ENCODE peak calls at places on chromosome 13, in four cellular contexts. U is ovary, D is cardiac fibroblast, P is astrocyte of the spinal cord. O is an unnamed sample.

GRCh38 chr13:23531446-23531845 is 38.8 kb upstream of the TNFRSF19 start:
- DNase-seq in P (no peak), U (no peak), D (no peak), O (no peak)

GRCh38 chr13:59269476-59269875 is 894.3 kb downstream of the DIAPH3 start:
- DNase-seq in P (peak), D (peak), U (no peak), O (no peak)

GRCh38 chr13:75749407-75749806 is 113.3 kb downstream of the LMO7 start:
- DNase-seq in U (peak), P (peak), D (peak), O (no peak)

GRCh38 chr13:110961959-110962358 is 47.1 kb upstream of the ANKRD10 start:
- DNase-seq in D (no peak), U (no peak), P (no peak), O (no peak)

GRCh38 chr13:33846306-33847062 is 28.5 kb downstream of the RFC3 start:
- DNase-seq in D (no peak), P (no peak), U (no peak), O (no peak)

GRCh38 chr13:55937180-55937579 is 1203.5 kb upstream of the PRR20A start:
- DNase-seq in P (no peak), U (no peak), D (no peak), O (no peak)

GRCh38 chr13:29081036-29081435 is 260.9 kb downstream of the MTUS2 start:
- DNase-seq in P (no peak), U (no peak), D (peak), O (no peak)

GRCh38 chr13:78430166-78430791 is 173.1 kb downstream of the POU4F1 start:
- DNase-seq in P (no peak), D (no peak), U (no peak), O (no peak)

GRCh38 chr13:94249512-94249911 is 230.0 kb downstream of the DCT start:
- DNase-seq in D (peak), U (no peak), P (peak), O (peak)

GRCh38 chr13:103772576-103772975 is 706.4 kb upstream of the SLC10A2 start:
- DNase-seq in P (no peak), D (no peak), U (no peak), O (no peak)

GRCh38 chr13:28744091-28744536 is 25.3 kb upstream of the SLC46A3 start:
- DNase-seq in D (peak), U (no peak), P (peak), O (no peak)

GRCh38 chr13:113976711-113977684 is 3.1 kb upstream of the C13orf46 start:
- DNase-seq in P (peak), U (peak), D (peak), O (no peak)

GRCh38 chr13:31477961-31478360 is 261.4 kb upstream of the RXFP2 start:
- DNase-seq in U (no peak), P (peak), D (peak), O (peak)

GRCh38 chr13:36344886-36345437 is 1.2 kb downstream of the SPART start:
- DNase-seq in U (no peak), D (peak), P (no peak), O (no peak)

GRCh38 chr13:44003481-44003880 is 123.8 kb downstream of the LACC1 start:
- DNase-seq in P (no peak), U (no peak), D (no peak), O (no peak)

GRCh38 chr13:49113526-49114286 is 106.4 kb upstream of the MLNR start:
- DNase-seq in U (no peak), P (peak), D (peak), O (no peak)

GRCh38 chr13:42926555-42926954 is 65.5 kb downstream of the EPSTI1 start:
- DNase-seq in D (peak), U (no peak), P (no peak), O (peak)

GRCh38 chr13:65036999-65037398 is 2193.1 kb downstream of the PCDH9 start:
- DNase-seq in P (no peak), D (no peak), U (no peak), O (no peak)

GRCh38 chr13:100815476-100816046 is 141.0 kb upstream of the TMTC4 start:
- DNase-seq in U (no peak), P (no peak), D (no peak), O (no peak)

GRCh38 chr13:75725784-75726183 is 89.7 kb downstream of the LMO7 start:
- DNase-seq in D (peak), U (no peak), P (no peak), O (no peak)

GRCh38 chr13:32850311-32851052 is 165.7 kb upstream of the KL start:
- DNase-seq in P (no peak), D (no peak), U (no peak), O (peak)

GRCh38 chr13:35988648-35989081 is 142.5 kb downstream of the DCLK1 start:
- DNase-seq in U (no peak), D (peak), P (peak), O (no peak)

GRCh38 chr13:88627071-88627470 is 955.9 kb downstream of the SLITRK5 start:
- DNase-seq in D (peak), U (no peak), P (no peak), O (no peak)

GRCh38 chr13:46303743-46304385 is 83.2 kb downstream of the RUBCNL start:
- DNase-seq in D (no peak), P (no peak), U (no peak), O (no peak)

GRCh38 chr13:84940167-84940566 is 859.1 kb downstream of the SLITRK6 start:
- DNase-seq in D (no peak), U (no peak), P (no peak), O (no peak)
- H3K4me3 ChIP-seq in D (no peak), U (no peak), P (no peak), O (no peak)

DNA sequence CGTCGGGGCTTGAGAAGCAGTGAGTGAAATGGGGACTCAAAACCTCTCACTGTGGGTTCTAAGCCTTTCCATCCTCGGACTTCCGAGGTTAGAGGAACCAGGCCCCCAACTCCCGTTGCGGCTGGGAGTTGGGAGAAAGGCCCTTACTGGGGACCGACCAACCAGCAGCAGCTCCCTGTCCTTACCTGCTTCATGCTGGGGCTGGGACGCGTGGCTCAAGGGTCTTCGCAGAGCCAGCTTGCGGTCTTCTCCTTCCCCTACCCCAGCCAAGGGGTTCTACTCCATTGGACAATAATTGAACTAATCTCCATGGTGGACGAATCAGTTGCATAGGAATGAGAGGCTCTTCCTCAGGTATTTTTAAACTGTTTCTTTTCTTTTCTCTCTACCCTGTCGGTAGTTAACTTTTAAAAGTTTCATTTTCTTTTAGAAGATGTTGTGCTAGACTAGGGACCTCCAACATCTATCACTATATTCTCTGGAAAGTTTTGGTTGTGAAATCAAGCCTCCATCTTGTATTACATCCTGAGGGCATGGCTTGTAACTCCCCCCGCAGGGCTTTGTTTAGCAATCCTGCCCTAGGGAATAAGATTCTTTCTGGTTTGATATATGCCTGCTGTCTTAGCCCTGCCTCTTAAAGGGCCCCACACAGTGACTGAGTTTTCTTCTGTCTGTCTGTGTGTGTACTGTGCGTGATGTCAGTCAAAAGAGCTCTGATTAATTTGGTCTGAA is 1027.1 kb upstream of the PCDH9 start:
- DNase-seq in U (no peak), D (peak), P (peak), O (no peak)
- TF ChIP-seq CTCF in U (no peak), D (no peak), P (no peak), O (no peak)

DNA sequence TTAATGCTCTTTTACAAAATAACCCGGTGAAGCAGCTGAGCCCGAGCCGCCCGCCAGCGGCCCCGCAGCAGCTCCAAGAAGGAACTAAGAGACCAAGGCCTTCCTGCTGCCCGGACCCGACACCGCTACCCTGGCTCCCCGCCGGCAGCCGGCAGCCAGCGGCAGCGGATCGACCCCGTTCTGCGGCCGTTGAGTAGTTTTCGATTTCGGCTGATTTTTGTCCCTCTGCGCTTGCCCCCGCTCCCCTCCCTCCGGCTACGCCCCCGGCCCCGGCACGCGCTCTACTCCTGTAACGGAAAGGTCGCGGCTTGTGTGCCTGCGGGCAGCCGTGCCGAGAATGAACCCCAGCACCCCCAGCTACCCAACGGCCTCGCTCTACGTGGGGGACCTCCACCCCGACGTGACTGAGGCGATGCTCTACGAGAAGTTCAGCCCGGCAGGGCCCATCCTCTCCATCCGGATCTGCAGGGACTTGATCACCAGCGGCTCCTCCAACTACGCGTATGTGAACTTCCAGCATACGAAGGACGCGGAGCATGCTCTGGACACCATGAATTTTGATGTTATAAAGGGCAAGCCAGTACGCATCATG is at the start of gene PABPC3:
- DNase-seq in U (no peak), D (peak), P (peak), O (no peak)
- H3K4me3 ChIP-seq in U (no peak), D (no peak), P (peak), O (peak)

GRCh38 chr13:47455581-47455980 is 545.5 kb downstream of the SUCLA2 start:
- DNase-seq in U (no peak), P (no peak), D (no peak), O (no peak)
- TF ChIP-seq CTCF in U (no peak), P (peak), D (peak), O (peak)

O was measured in HFF-Myc.